ENCODE peak calls at places on chromosomes 16 and 17, in four cellular contexts. J, W, M and G are unnamed samples.
A peak's percentile ranks its signal among the peaks of the same experiment; 100 is the strongest.

GRCh38 chr17:79617304-79617703 is 6.5 kb upstream of the RBFOX3 start:
- DNase-seq in J (no peak), W (no peak), M (no peak), G (no peak)

GRCh38 chr17:47231866-47232265 is 21.8 kb upstream of the ITGB3 start:
- DNase-seq in J (no peak), W (no peak), M (no peak), G (no peak)

GRCh38 chr17:77933777-77934398 is 24.6 kb upstream of the TNRC6C start:
- DNase-seq in J (no peak), W (no peak), M (no peak), G (no peak)

GRCh38 chr16:81703177-81704155 is 75.6 kb upstream of the PLCG2 start:
- DNase-seq in J (no peak), W (no peak), M (no peak), G (no peak)

GRCh38 chr16:88458773-88459235 is 5.7 kb downstream of the ZFPM1 start:
- DNase-seq in J (no peak), W (no peak), M (no peak), G (no peak)

GRCh38 chr16:58493756-58494431 is 6.0 kb upstream of the NDRG4 start:
- DNase-seq in J (no peak), W (no peak), M (no peak), G (no peak)

GRCh38 chr17:728911-729310 is 3.5 kb upstream of the TLCD3A start:
- DNase-seq in J (no peak), W (no peak), M (no peak), G (no peak)

GRCh38 chr16:88764913-88765349 is 20.1 kb downstream of the PIEZO1 start:
- DNase-seq in J (no peak), W (no peak), M (peak; percentile 80), G (no peak)

GRCh38 chr17:1649844-1650409 is at the start of gene RILP:
- DNase-seq in J (no peak), W (no peak), M (peak; percentile 87), G (no peak)

GRCh38 chr16:67884-68789 is 4.3 kb downstream of the RHBDF1 start:
- DNase-seq in J (no peak), W (no peak), M (no peak), G (no peak)

GRCh38 chr17:3870871-3871306 is 22.0 kb downstream of the CAMKK1 start:
- DNase-seq in J (no peak), W (no peak), M (no peak), G (peak; percentile 67)

GRCh38 chr17:75558666-75559530 is 28.7 kb upstream of the MYO15B start:
- DNase-seq in J (no peak), W (no peak), M (no peak), G (no peak)

GRCh38 chr17:4940625-4941021 is 555 bp downstream of the RNF167 start:
- DNase-seq in J (peak; percentile 23), W (no peak), M (no peak), G (peak; percentile 31)

GRCh38 chr17:3594976-3595375 is 14.2 kb downstream of the TRPV1 start:
- DNase-seq in J (no peak), W (no peak), M (no peak), G (no peak)

GRCh38 chr16:369866-370436 is 387 bp downstream of the MRPL28 start:
- DNase-seq in J (no peak), W (no peak), M (no peak), G (no peak)

GRCh38 chr17:2023692-2024571 is 1.2 kb downstream of the RTN4RL1 start:
- DNase-seq in J (peak; percentile 24), W (no peak), M (no peak), G (peak; percentile 53)

GRCh38 chr16:81810894-81811538 is 31.9 kb downstream of the PLCG2 start:
- DNase-seq in J (no peak), W (no peak), M (no peak), G (no peak)

GRCh38 chr16:84532855-84533486 is 28.5 kb upstream of the MEAK7 start:
- DNase-seq in J (no peak), W (no peak), M (no peak), G (no peak)

GRCh38 chr17:50533720-50534148 is 1.2 kb downstream of the EPN3 start:
- DNase-seq in J (no peak), W (no peak), M (peak; percentile 68), G (no peak)

GRCh38 chr16:4653981-4654380 is 29.4 kb downstream of the MGRN1 start:
- DNase-seq in J (no peak), W (no peak), M (peak; percentile 84), G (no peak)

GRCh38 chr16:1108299-1109252 is 12.5 kb upstream of the C1QTNF8 start:
- DNase-seq in J (no peak), W (no peak), M (no peak), G (no peak)

GRCh38 chr17:69361156-69361555 is 34.2 kb upstream of the ABCA5 start:
- DNase-seq in J (no peak), W (no peak), M (no peak), G (no peak)

GRCh38 chr16:72928089-72928981 is 119.6 kb downstream of the ZFHX3 start:
- DNase-seq in J (no peak), W (no peak), M (no peak), G (no peak)

GRCh38 chr16:23145608-23146007 is 3.6 kb downstream of the USP31 start:
- DNase-seq in J (no peak), W (no peak), M (no peak), G (no peak)

GRCh38 chr16:5971924-5972323 is 874.3 kb upstream of the EEF2KMT start:
- DNase-seq in J (no peak), W (no peak), M (no peak), G (no peak)

GRCh38 chr16:55543470-55543869 is 23.0 kb upstream of the CAPNS2 start:
- DNase-seq in J (no peak), W (no peak), M (peak; percentile 64), G (no peak)

GRCh38 chr17:41664587-41665565 is 23.8 kb upstream of the EIF1 start:
- DNase-seq in J (no peak), W (no peak), M (no peak), G (no peak)

GRCh38 chr17:21012736-21013135 is 30.1 kb downstream of the USP22 start:
- DNase-seq in J (no peak), W (no peak), M (no peak), G (no peak)

GRCh38 chr17:43832976-43833829 is at the start of gene MPP3:
- DNase-seq in J (peak; percentile 56), W (peak; percentile 44), M (peak; percentile 70), G (peak; percentile 44)

GRCh38 chr17:3965123-3965800 is 1.0 kb upstream of the ATP2A3 start:
- DNase-seq in J (peak; percentile 51), W (peak; percentile 42), M (peak; percentile 66), G (peak; percentile 79)

GRCh38 chr16:70267516-70267915 is 15.8 kb upstream of the EXOSC6 start:
- DNase-seq in J (no peak), W (no peak), M (peak; percentile 67), G (peak; percentile 27)

GRCh38 chr16:12187939-12188673 is 211.6 kb downstream of the SNX29 start:
- DNase-seq in J (no peak), W (no peak), M (no peak), G (no peak)

GRCh38 chr17:21089145-21089544 is 37.6 kb upstream of the DHRS7B start:
- DNase-seq in J (no peak), W (no peak), M (no peak), G (no peak)